ENCODE peak calls at places on chromosomes 12 and 14, in six cellular contexts. V is CD8-positive, alpha-beta memory T cell; S is endothelial cell of umbilical vein; F is osteoblast; R is aorta; H is vagina. P is an unnamed sample.
A peak's percentile ranks its signal among the peaks of the same experiment; 100 is the strongest.

GRCh38 chr12:97745406-97746101 is 282.9 kb downstream of the RMST start:
- DNase-seq in V (no peak), S (no peak), F (no peak), R (no peak), H (no peak), P (no peak)

GRCh38 chr12:49893753-49894752 is 9.6 kb downstream of the FAIM2 start:
- DNase-seq in V (no peak), S (peak; percentile 62), F (peak; percentile 53), R (no peak), H (no peak), P (peak; percentile 4)

GRCh38 chr14:59439256-59440015 is 25.7 kb downstream of the GPR135 start:
- DNase-seq in V (no peak), S (no peak), F (no peak), R (no peak), H (no peak), P (no peak)

GRCh38 chr14:53979747-53980642 is 23.4 kb upstream of the BMP4 start:
- DNase-seq in V (no peak), S (no peak), F (peak; percentile 86), R (no peak), H (no peak), P (peak; percentile 8)

GRCh38 chr14:72560331-72560730 is 333.6 kb downstream of the DPF3 start:
- DNase-seq in V (no peak), S (no peak), F (peak; percentile 80), R (no peak), H (no peak), P (peak; percentile 57)

GRCh38 chr12:77229640-77230442 is 164.5 kb upstream of the E2F7 start:
- DNase-seq in V (no peak), S (peak; percentile 85), F (peak; percentile 65), R (no peak), H (no peak), P (no peak)

GRCh38 chr14:105924951-105925591 is 398.7 kb downstream of the TMEM121 start:
- DNase-seq in V (no peak), S (no peak), F (no peak), R (peak; percentile 23), H (no peak), P (no peak)

GRCh38 chr12:47078733-47079364 is 572 bp upstream of the PCED1B start:
- DNase-seq in V (peak; percentile 24), S (peak; percentile 39), F (peak; percentile 91), R (peak; percentile 80), H (no peak), P (peak; percentile 25)

GRCh38 chr12:6141048-6141447 is 16.6 kb upstream of the VWF start:
- DNase-seq in V (no peak), S (peak; percentile 85), F (peak; percentile 73), R (no peak), H (no peak), P (no peak)

GRCh38 chr12:3770891-3771290 is 18.0 kb upstream of the CRACR2A start:
- DNase-seq in V (no peak), S (peak; percentile 41), F (peak; percentile 87), R (no peak), H (no peak), P (no peak)

GRCh38 chr12:47995976-47996375 is 8.3 kb downstream of the COL2A1 start:
- DNase-seq in V (no peak), S (peak; percentile 25), F (peak; percentile 74), R (no peak), H (no peak), P (no peak)

GRCh38 chr12:54762390-54762789 is 91.9 kb upstream of the MUCL1 start:
- DNase-seq in V (no peak), S (no peak), F (no peak), R (no peak), H (no peak), P (no peak)

GRCh38 chr12:62778187-62778586 is 156.8 kb downstream of the PPM1H start:
- DNase-seq in V (no peak), S (no peak), F (no peak), R (no peak), H (no peak), P (no peak)

GRCh38 chr14:102732924-102733323 is 44.3 kb upstream of the TRAF3 start:
- DNase-seq in V (no peak), S (no peak), F (no peak), R (peak; percentile 32), H (no peak), P (no peak)

GRCh38 chr14:102056694-102057442 is 30.0 kb downstream of the HSP90AA1 start:
- DNase-seq in V (no peak), S (no peak), F (peak; percentile 42), R (no peak), H (no peak), P (no peak)

GRCh38 chr12:113232787-113233585 is 11.7 kb downstream of the TPCN1 start:
- DNase-seq in V (peak; percentile 43), S (no peak), F (peak; percentile 35), R (peak; percentile 86), H (no peak), P (peak; percentile 72)

GRCh38 chr12:113232232-113232615 is 11.0 kb downstream of the TPCN1 start:
- DNase-seq in V (no peak), S (no peak), F (no peak), R (peak; percentile 69), H (no peak), P (no peak)

GRCh38 chr12:113235976-113236375 is 14.7 kb downstream of the TPCN1 start:
- DNase-seq in V (no peak), S (no peak), F (peak; percentile 65), R (peak; percentile 69), H (no peak), P (no peak)

GRCh38 chr12:113234483-113234882 is 13.2 kb downstream of the TPCN1 start:
- DNase-seq in V (no peak), S (no peak), F (no peak), R (peak; percentile 16), H (no peak), P (no peak)

GRCh38 chr12:113233967-113234366 is 12.7 kb downstream of the TPCN1 start:
- DNase-seq in V (no peak), S (no peak), F (no peak), R (no peak), H (no peak), P (no peak)
- H3K4me1 ChIP-seq in V (peaks cover 52% of the 10 kb centered on the region), S (peaks cover 43% of the 10 kb centered on the region), F (peaks cover 6% of the 10 kb centered on the region), R (peaks cover 5% of the 10 kb centered on the region), H (peaks cover 54% of the 10 kb centered on the region), P (peaks cover 96% of the 10 kb centered on the region)

GRCh38 chr12:42584539-42585174 is 4.9 kb downstream of the PRICKLE1 start:
- DNase-seq in V (no peak), S (peak; percentile 37), F (peak; percentile 59), R (no peak), H (no peak), P (no peak)
- H3K4me3 ChIP-seq in V (no peak overlapping the region), S (no peak overlapping the region), F (peak overlapping the region; percentile 31), R (peak overlapping the region; percentile 29), H (no peak overlapping the region), P (peak overlapping the region; percentile 13)

GRCh38 chr12:124533456-124533855 is 34.0 kb downstream of the NCOR2 start:
- DNase-seq in V (no peak), S (no peak), F (peak; percentile 13), R (no peak), H (no peak), P (no peak)
- H3K4me1 ChIP-seq in V (no peaks in the 10 kb centered on the region), S (no peaks in the 10 kb centered on the region), F (peaks cover 20% of the 10 kb centered on the region), R (no peaks in the 10 kb centered on the region), H (peaks cover 37% of the 10 kb centered on the region), P (peaks cover 25% of the 10 kb centered on the region)

DNA sequence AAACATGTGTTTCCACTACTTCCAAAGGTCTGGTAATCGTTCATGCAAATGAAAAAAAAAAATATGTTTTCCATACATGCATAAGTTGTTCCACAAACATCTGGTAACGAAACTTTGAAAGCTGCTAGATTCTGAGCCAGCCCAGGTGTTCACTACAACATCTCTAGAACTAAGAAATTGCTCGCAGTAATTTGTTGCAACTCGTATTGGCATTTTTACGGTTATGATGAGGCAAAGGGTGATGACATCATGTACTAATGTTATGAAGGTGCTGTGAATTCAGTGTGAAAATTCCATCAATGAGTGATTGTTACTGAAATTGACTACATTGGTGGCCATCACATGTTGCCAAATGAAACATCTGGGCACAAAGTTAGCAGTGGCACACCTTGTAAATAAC is 31.9 kb upstream of the CCDC91 start:
- DNase-seq in V (no peak), S (no peak), F (no peak), R (no peak), H (no peak), P (no peak)
- H3K4me3 ChIP-seq in V (no peak overlapping the region), S (no peak overlapping the region), F (no peak overlapping the region), R (no peak overlapping the region), H (no peak overlapping the region), P (no peak overlapping the region)

GRCh38 chr12:106987846-106988245 is 900 bp upstream of the MTERF2 start:
- DNase-seq in V (no peak), S (no peak), F (no peak), R (no peak), H (no peak), P (no peak)
- H3K4me1 ChIP-seq in V (peaks cover 24% of the 10 kb centered on the region), S (peaks cover 16% of the 10 kb centered on the region), F (peaks cover 28% of the 10 kb centered on the region), R (no peaks in the 10 kb centered on the region), H (peaks cover 33% of the 10 kb centered on the region), P (peaks cover 11% of the 10 kb centered on the region)

GRCh38 chr14:67994561-67994960 is 175.0 kb downstream of the RAD51B start:
- DNase-seq in V (no peak), S (no peak), F (no peak), R (no peak), H (no peak), P (no peak)
- H3K4me3 ChIP-seq in V (no peak overlapping the region), S (no peak overlapping the region), F (no peak overlapping the region), R (no peak overlapping the region), H (no peak overlapping the region), P (no peak overlapping the region)